ENCODE peak calls at places on chromosomes 5 and 9, in seven cellular contexts. N is HepG2, V is HCT116, S is SK-N-SH, Z is K562, C is GM12878, Y is H1. B is an unnamed sample.

GRCh38 chr9:36486933-36487481 is 85.7 kb upstream of the MELK start:
- DNase-seq in Z (peak; percentile 56), C (no peak), Y (peak; percentile 65), N (peak; percentile 28), V (no peak), S (peak; percentile 77), B (peak; percentile 5)

GRCh38 chr9:133792721-133793470 is 54.7 kb upstream of the SARDH start:
- DNase-seq in S (peak; percentile 92), Y (peak; percentile 90), C (no peak), Z (peak; percentile 87), V (peak; percentile 16), N (peak; percentile 27), B (peak; percentile 77)

GRCh38 chr9:135885100-135885853 is 22.1 kb downstream of the CAMSAP1 start:
- DNase-seq in S (peak; percentile 65), Z (no peak), N (no peak), V (no peak), Y (no peak), C (no peak), B (no peak)

GRCh38 chr5:35938518-35939227 is at the start of gene CAPSL:
- DNase-seq in N (no peak), C (no peak), Y (peak; percentile 70), V (peak; percentile 36), S (peak; percentile 24), Z (no peak), B (peak; percentile 76)

GRCh38 chr9:127418037-127418471 is 6.1 kb upstream of the ZNF79 start:
- DNase-seq in Z (peak; percentile 59), V (peak; percentile 15), N (peak; percentile 44), Y (peak; percentile 83), S (peak; percentile 53), C (no peak), B (peak; percentile 51)

GRCh38 chr9:125432715-125433385 is 171.2 kb downstream of the GAPVD1 start:
- DNase-seq in N (no peak), Y (no peak), Z (no peak), S (no peak), C (no peak), V (no peak), B (no peak)

GRCh38 chr9:75432386-75432785 is 344.1 kb downstream of the OSTF1 start:
- DNase-seq in S (no peak), V (no peak), C (no peak), Y (no peak), Z (no peak), N (no peak), B (no peak)

GRCh38 chr9:68746564-68746963 is 41.5 kb downstream of the PIP5K1B start:
- DNase-seq in Z (no peak), Y (no peak), S (no peak), N (no peak), C (no peak), V (no peak), B (no peak)

GRCh38 chr5:54719384-54720306 is 202.1 kb downstream of the SNX18 start:
- DNase-seq in N (no peak), C (no peak), S (no peak), Y (peak; percentile 61), V (no peak), Z (no peak), B (no peak)

GRCh38 chr5:54443264-54443663 is 12.2 kb upstream of the HSPB3 start:
- DNase-seq in N (peak; percentile 15), V (peak; percentile 8), Y (no peak), S (peak; percentile 40), C (no peak), Z (peak; percentile 38), B (no peak)

GRCh38 chr5:87393331-87393730 is 19.4 kb downstream of the CCNH start:
- DNase-seq in S (no peak), N (no peak), Z (no peak), V (no peak), C (no peak), Y (no peak), B (no peak)

GRCh38 chr5:4571248-4571950 is 568.7 kb upstream of the ADAMTS16 start:
- DNase-seq in V (no peak), C (no peak), Z (no peak), N (no peak), S (no peak), Y (no peak), B (no peak)

GRCh38 chr5:27316283-27316675 is 277.9 kb upstream of the CDH9 start:
- DNase-seq in C (no peak), V (no peak), Z (no peak), S (no peak), Y (no peak), N (no peak), B (no peak)

GRCh38 chr5:56305551-56305950 is 72.4 kb upstream of the ANKRD55 start:
- DNase-seq in C (no peak), N (no peak), V (no peak), S (peak; percentile 70), Z (no peak), Y (no peak), B (no peak)

GRCh38 chr5:96595300-96596090 is 66.7 kb upstream of the CAST start:
- DNase-seq in S (no peak), Z (peak; percentile 38), V (no peak), N (peak; percentile 10), C (no peak), Y (peak; percentile 55), B (peak; percentile 19)

GRCh38 chr9:105243015-105243686 is 1.3 kb upstream of the SLC44A1 start:
- DNase-seq in V (no peak), S (peak; percentile 8), N (no peak), Z (no peak), C (no peak), Y (no peak), B (no peak)

GRCh38 chr9:82021198-82021597 is 32.6 kb downstream of the SPATA31D1 start:
- DNase-seq in C (no peak), V (peak; percentile 58), Y (no peak), N (peak; percentile 10), S (no peak), Z (no peak), B (peak; percentile 36)

GRCh38 chr9:69421908-69422801 is 97.1 kb downstream of the ENTREP1 start:
- DNase-seq in Z (peak; percentile 54), V (peak; percentile 47), C (no peak), Y (peak; percentile 74), N (peak; percentile 48), S (peak; percentile 81), B (peak; percentile 51)

GRCh38 chr9:98773721-98774120 is 22.6 kb downstream of the ANKS6 start:
- DNase-seq in S (no peak), C (no peak), Y (no peak), N (no peak), Z (no peak), V (no peak), B (no peak)

GRCh38 chr9:98774746-98775145 is 21.6 kb downstream of the ANKS6 start:
- DNase-seq in S (peak; percentile 71), V (no peak), C (no peak), Y (peak; percentile 72), N (no peak), Z (peak; percentile 81), B (peak; percentile 32)

GRCh38 chr9:98777618-98778017 is 18.7 kb downstream of the ANKS6 start:
- DNase-seq in V (no peak), Z (no peak), S (no peak), Y (no peak), N (no peak), C (no peak), B (no peak)

GRCh38 chr9:98778251-98778650 is 18.1 kb downstream of the ANKS6 start:
- DNase-seq in V (no peak), S (no peak), Y (no peak), C (no peak), N (no peak), Z (no peak), B (no peak)

DNA sequence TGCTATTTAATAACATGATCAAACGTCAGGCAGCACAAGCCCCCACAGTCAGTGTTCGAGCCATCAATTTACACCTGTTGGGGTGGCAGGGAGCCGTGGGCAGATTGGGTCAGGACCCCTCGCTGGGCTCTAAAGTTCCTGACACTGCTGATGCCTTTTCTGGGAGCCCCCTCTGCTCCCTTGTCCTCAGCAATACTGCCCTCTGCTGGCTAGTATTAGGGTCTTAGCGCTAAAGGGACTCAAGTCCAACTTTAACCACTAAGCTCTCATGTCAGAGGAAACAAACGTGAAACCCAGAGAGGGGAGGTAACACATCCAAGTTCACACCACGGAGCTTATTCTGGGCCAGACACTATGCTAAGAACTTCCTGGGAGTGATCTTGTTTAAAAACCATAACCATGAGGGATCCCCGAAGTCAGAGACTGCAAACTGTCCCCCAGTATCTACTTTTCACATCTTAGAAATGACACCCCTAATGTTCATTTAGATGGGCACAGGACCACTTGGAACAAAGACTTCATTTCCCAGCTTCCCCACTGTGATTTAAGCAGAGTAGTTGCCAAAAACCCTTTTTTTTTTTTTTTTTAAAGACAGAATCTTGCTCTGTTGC is 20.4 kb downstream of the ANKS6 start:
- DNase-seq in V (peak; percentile 60), C (no peak), S (peak; percentile 88), Y (peak; percentile 67), Z (peak; percentile 80), N (peak; percentile 67), B (peak; percentile 50)
- TF ChIP-seq JUND in V (no peak), C (no peak), S (no peak), Y (no peak), Z (no peak), N (no peak), B (no peak)

GRCh38 chr9:71748280-71748743 is 20.0 kb downstream of the CEMIP2 start:
- DNase-seq in V (no peak), C (no peak), Z (no peak), S (no peak), Y (no peak), N (no peak), B (no peak)
- TF ChIP-seq JUND in V (no peak), C (no peak), Z (no peak), S (no peak), Y (no peak), N (no peak), B (no peak)

GRCh38 chr9:129776566-129776937 is 23.7 kb upstream of the PTGES start:
- DNase-seq in Y (no peak), Z (peak; percentile 46), V (no peak), C (no peak), N (no peak), S (no peak), B (no peak)
- TF ChIP-seq JUND in Y (no peak), Z (no peak), V (no peak), C (no peak), N (no peak), S (no peak), B (no peak)

GRCh38 chr5:168648576-168648975 is 69.4 kb upstream of the PANK3 start:
- DNase-seq in Z (no peak), C (no peak), Y (no peak), S (no peak), V (no peak), N (no peak), B (no peak)

GRCh38 chr5:168645195-168645594 is 66.0 kb upstream of the PANK3 start:
- DNase-seq in S (no peak), V (no peak), Y (no peak), N (no peak), Z (no peak), C (no peak), B (no peak)

GRCh38 chr5:168647083-168647482 is 67.9 kb upstream of the PANK3 start:
- DNase-seq in C (no peak), N (no peak), Y (no peak), S (no peak), V (no peak), Z (no peak), B (peak; percentile 60)

GRCh38 chr5:168648016-168648415 is 68.8 kb upstream of the PANK3 start:
- DNase-seq in N (no peak), Z (no peak), C (no peak), Y (no peak), V (no peak), S (no peak), B (no peak)

DNA sequence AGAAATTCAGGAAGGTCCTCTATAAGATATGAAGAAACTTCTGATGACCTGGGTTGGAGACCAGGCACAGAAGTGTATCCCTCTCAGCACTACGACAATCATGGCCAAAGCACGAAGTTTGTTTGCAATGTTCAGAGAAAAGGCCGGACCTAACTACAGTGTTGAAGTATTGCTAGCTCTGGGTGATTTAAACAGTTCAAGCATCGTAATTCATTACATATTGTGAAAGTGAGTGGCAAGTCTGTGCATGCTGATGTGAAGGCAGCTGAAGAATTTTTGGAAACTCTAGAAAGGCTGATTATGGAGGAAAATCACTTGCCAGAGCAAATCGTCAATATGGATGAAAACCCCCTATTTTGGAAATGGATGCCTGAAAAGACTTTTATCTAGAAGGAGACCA is 67.2 kb upstream of the PANK3 start:
- DNase-seq in Y (no peak), V (no peak), Z (no peak), C (no peak), S (no peak), N (no peak), B (no peak)
- TF ChIP-seq JUND in Y (no peak), V (no peak), Z (no peak), C (no peak), S (no peak), N (no peak), B (no peak)

B was measured in T47D.